ENCODE peak calls at places on chromosomes 11 and 22, in five cellular contexts. G is IMR-90, V is colonic mucosa, C is GM23248, Q is H7. M is an unnamed sample.

GRCh38 chr22:35043251-35043931 is 22.6 kb upstream of the ISX start:
- DNase-seq in G (no peak), V (no peak), C (peak), Q (peak), M (no peak)

GRCh38 chr22:49524362-49524761 is 303.3 kb downstream of the BRD1 start:
- DNase-seq in G (no peak), V (no peak), C (no peak), Q (no peak), M (no peak)

GRCh38 chr11:18731949-18732821 is 6.2 kb upstream of the IGSF22 start:
- DNase-seq in G (peak), V (peak), C (peak), Q (peak), M (peak)

GRCh38 chr11:9755561-9755960 is 91.7 kb downstream of the SWAP70 start:
- DNase-seq in G (peak), V (no peak), C (peak), Q (peak), M (no peak)

GRCh38 chr11:35464308-35464707 is 45.0 kb upstream of the SLC1A2 start:
- DNase-seq in G (no peak), V (no peak), C (peak), Q (peak), M (no peak)

GRCh38 chr11:129131361-129131760 is 60.8 kb downstream of the ARHGAP32 start:
- DNase-seq in G (no peak), V (no peak), C (no peak), Q (no peak), M (no peak)

GRCh38 chr11:46686886-46687810 is 13.3 kb downstream of the ARHGAP1 start:
- DNase-seq in G (peak), V (no peak), C (peak), Q (no peak), M (no peak)

GRCh38 chr11:100563541-100564280 is 123.4 kb upstream of the ARHGAP42 start:
- DNase-seq in G (peak), V (no peak), C (peak), Q (no peak), M (no peak)

GRCh38 chr22:17368727-17369552 is at the start of gene CECR2:
- DNase-seq in G (no peak), V (peak), C (no peak), Q (peak), M (peak)

GRCh38 chr11:134350381-134350780 is 18.6 kb downstream of the GLB1L2 start:
- DNase-seq in G (no peak), V (no peak), C (no peak), Q (no peak), M (no peak)

GRCh38 chr22:37212174-37212906 is at the start of gene SSTR3:
- DNase-seq in G (no peak), V (no peak), C (peak), Q (peak), M (no peak)

GRCh38 chr11:119210035-119210434 is 3.9 kb downstream of the CBL start:
- DNase-seq in G (no peak), V (no peak), C (no peak), Q (no peak), M (no peak)

GRCh38 chr22:46057206-46057605 is 80.2 kb upstream of the WNT7B start:
- DNase-seq in G (no peak), V (no peak), C (peak), Q (no peak), M (peak)

GRCh38 chr11:123253909-123254308 is 58.9 kb upstream of the CLMP start:
- DNase-seq in G (peak), V (no peak), C (peak), Q (no peak), M (no peak)

GRCh38 chr11:67439321-67440228 is 2.1 kb upstream of the PTPRCAP start:
- DNase-seq in G (no peak), V (peak), C (peak), Q (peak), M (no peak)

GRCh38 chr22:27416553-27417427 is 384.8 kb downstream of the MN1 start:
- DNase-seq in G (peak), V (no peak), C (peak), Q (peak), M (no peak)

GRCh38 chr22:47804281-47804680 is 1041.8 kb downstream of the TBC1D22A start:
- DNase-seq in G (no peak), V (no peak), C (no peak), Q (no peak), M (no peak)

GRCh38 chr22:48980918-48981317 is 846.8 kb downstream of the BRD1 start:
- DNase-seq in G (no peak), V (no peak), C (no peak), Q (no peak), M (no peak)

GRCh38 chr22:38707346-38707745 is 1.6 kb downstream of the GTPBP1 start:
- DNase-seq in G (peak), V (peak), C (peak), Q (no peak), M (no peak)

GRCh38 chr11:12687216-12687623 is 13.0 kb downstream of the TEAD1 start:
- DNase-seq in G (no peak), V (no peak), C (no peak), Q (no peak), M (no peak)

GRCh38 chr11:394034-394857 is at the start of gene PKP3:
- DNase-seq in G (peak), V (peak), C (peak), Q (peak), M (no peak)

GRCh38 chr11:13963169-13963948 is 836 bp downstream of the SPON1 start:
- DNase-seq in G (peak), V (peak), C (peak), Q (peak), M (peak)

GRCh38 chr11:1547467-1548098 is 24.5 kb downstream of the DUSP8 start:
- DNase-seq in G (no peak), V (no peak), C (no peak), Q (peak), M (no peak)

GRCh38 chr11:1545432-1545831 is 26.6 kb downstream of the DUSP8 start:
- DNase-seq in G (no peak), V (no peak), C (no peak), Q (no peak), M (no peak)

GRCh38 chr11:1546536-1547466 is 25.3 kb downstream of the DUSP8 start:
- DNase-seq in G (peak), V (peak), C (peak), Q (peak), M (no peak)

GRCh38 chr11:1544536-1544935 is 27.5 kb downstream of the DUSP8 start:
- DNase-seq in G (no peak), V (no peak), C (no peak), Q (no peak), M (no peak)

DNA sequence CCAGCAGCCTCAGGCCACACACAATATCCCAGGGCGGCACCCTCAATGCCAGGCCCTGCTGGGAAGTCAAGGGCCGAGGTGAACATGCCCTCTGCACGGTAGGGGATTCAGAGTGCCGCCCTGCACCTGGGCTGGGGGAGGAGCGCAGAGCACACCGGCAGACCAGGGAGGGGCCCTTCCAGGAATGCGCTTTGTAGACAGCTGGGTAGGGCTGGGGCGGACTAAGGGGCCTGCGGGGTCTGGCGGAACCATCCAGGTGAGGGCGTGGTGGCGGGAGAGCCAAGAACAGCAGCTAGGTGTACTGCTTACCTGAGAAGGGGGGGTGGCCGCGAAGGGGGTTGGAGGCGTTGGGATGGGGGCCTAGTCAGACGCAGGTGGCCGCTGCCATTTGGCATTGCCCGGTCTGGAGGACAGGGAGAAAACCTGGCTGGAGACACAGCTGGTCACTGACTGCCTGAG is 26.0 kb downstream of the DUSP8 start:
- DNase-seq in G (no peak), V (peak), C (no peak), Q (peak), M (no peak)
- H3K4me3 ChIP-seq in G (no peak), V (peak), C (no peak), Q (peak), M (no peak)

GRCh38 chr11:27363576-27364115 is 631 bp upstream of the CCDC34 start:
- DNase-seq in G (no peak), V (no peak), C (no peak), Q (no peak), M (no peak)

GRCh38 chr11:27362749-27363575 is at the start of gene CCDC34:
- DNase-seq in G (peak), V (peak), C (peak), Q (peak), M (peak)

GRCh38 chr11:27358306-27358705 is 4.7 kb downstream of the CCDC34 start:
- DNase-seq in G (no peak), V (no peak), C (peak), Q (no peak), M (no peak)

GRCh38 chr11:27357250-27357649 is 5.8 kb downstream of the CCDC34 start:
- DNase-seq in G (no peak), V (peak), C (no peak), Q (no peak), M (no peak)

DNA sequence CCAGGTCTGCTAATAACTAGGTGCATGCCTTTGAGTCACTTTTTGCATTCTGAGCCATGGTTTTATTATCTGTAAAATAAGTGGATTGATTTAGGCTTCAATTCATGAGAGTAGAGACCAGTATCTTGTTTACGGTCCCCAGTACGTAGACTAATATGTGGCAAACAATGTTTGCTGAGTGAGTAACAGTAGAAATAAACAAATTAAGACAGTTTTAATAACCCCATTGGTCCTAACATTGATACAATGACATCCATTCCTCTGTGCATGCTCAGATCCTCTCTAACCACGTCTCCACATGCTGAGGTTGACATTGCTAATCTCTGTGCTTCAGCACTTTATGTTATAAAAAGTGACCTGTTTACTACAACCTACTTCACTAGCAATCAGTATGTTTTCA is 983 bp downstream of the CCDC34 start:
- DNase-seq in G (no peak), V (no peak), C (peak), Q (no peak), M (no peak)
- H3K4me3 ChIP-seq in G (no peak), V (no peak), C (peak), Q (no peak), M (peak)

DNA sequence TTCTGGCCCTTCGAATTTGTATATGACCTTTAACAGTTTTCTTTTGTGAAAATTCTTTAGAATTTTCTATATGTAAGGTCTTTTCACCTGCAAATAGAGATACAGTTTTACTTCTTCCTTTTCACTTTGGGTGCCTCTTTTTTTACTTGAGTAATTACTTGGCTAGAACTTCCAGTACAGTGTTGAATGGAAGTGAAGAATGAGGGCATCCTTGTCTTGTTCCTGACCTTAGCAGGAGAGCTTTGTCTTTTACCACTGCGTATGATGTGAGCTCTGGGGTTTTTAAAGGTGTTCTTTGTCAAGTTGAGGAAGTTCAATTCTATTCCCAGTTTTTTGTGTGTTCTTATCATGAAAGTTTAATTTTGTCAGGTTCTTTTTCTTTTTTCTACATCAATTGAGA is 21.6 kb downstream of the ZFP91 start:
- DNase-seq in G (no peak), V (no peak), C (no peak), Q (no peak), M (no peak)
- H3K4me3 ChIP-seq in G (no peak), V (no peak), C (no peak), Q (no peak), M (no peak)

GRCh38 chr11:109998921-109999320 is 94.3 kb upstream of the ZC3H12C start:
- DNase-seq in G (no peak), V (no peak), C (no peak), Q (no peak), M (no peak)
- H3K4me3 ChIP-seq in G (no peak), V (no peak), C (no peak), Q (no peak), M (no peak)

GRCh38 chr11:81129618-81130017 is 1604.0 kb downstream of the FAM181B start:
- DNase-seq in G (no peak), V (no peak), C (no peak), Q (no peak), M (no peak)

GRCh38 chr11:81135570-81135969 is 1598.1 kb downstream of the FAM181B start:
- DNase-seq in G (no peak), V (no peak), C (no peak), Q (no peak), M (no peak)
- H3K4me3 ChIP-seq in G (no peak), V (no peak), C (no peak), Q (no peak), M (no peak)

GRCh38 chr11:128057786-128058395 is 529.5 kb downstream of the ETS1 start:
- DNase-seq in G (no peak), V (no peak), C (no peak), Q (no peak), M (no peak)

GRCh38 chr11:128055576-128056217 is 531.7 kb downstream of the ETS1 start:
- DNase-seq in G (no peak), V (no peak), C (no peak), Q (no peak), M (no peak)

GRCh38 chr11:128058580-128059208 is 528.7 kb downstream of the ETS1 start:
- DNase-seq in G (no peak), V (no peak), C (no peak), Q (no peak), M (no peak)

GRCh38 chr11:128052912-128053641 is 534.3 kb downstream of the ETS1 start:
- DNase-seq in G (peak), V (no peak), C (peak), Q (no peak), M (no peak)

DNA sequence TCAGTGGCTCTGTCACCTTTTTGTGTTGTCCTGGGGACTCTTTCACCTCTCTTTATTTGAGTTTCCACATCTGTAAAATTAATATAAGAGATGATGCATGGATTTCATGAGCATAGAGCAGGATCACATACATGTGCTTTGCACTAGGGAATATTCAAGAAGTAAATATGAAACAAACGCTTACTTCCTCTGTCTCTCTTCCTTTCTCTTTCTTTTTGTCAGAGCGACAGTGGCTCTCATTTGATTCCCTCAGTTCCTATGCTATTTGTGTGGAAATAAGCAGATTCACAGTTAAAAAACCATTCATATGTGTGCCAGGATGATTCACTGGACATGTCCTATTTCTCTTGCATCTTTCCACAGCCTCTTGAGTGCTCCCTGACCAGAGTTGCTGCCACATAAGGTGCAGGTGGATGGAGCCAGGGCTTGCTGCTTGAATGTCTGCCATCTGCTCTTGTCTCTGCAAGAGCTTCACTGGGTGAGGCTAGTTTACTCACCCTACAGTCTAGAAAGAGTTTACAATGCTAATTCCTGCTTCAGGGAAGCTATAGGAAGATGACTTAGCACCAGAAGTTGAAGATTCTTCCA is 532.9 kb downstream of the ETS1 start:
- DNase-seq in G (peak), V (no peak), C (peak), Q (no peak), M (no peak)
- H3K4me3 ChIP-seq in G (no peak), V (no peak), C (no peak), Q (no peak), M (no peak)

GRCh38 chr11:95443386-95443785 is 212.4 kb upstream of the SESN3 start:
- DNase-seq in G (no peak), V (no peak), C (no peak), Q (no peak), M (no peak)
- H3K4me3 ChIP-seq in G (no peak), V (no peak), C (no peak), Q (no peak), M (no peak)

GRCh38 chr22:21054046-21054713 is 8.4 kb downstream of the LRRC74B start:
- DNase-seq in G (no peak), V (no peak), C (no peak), Q (peak), M (no peak)

GRCh38 chr22:21054714-21055563 is 9.2 kb downstream of the LRRC74B start:
- DNase-seq in G (no peak), V (no peak), C (no peak), Q (no peak), M (no peak)

GRCh38 chr22:21052715-21053459 is 7.1 kb downstream of the LRRC74B start:
- DNase-seq in G (no peak), V (no peak), C (no peak), Q (no peak), M (no peak)

GRCh38 chr22:21055880-21056319 is 10.2 kb downstream of the LRRC74B start:
- DNase-seq in G (no peak), V (no peak), C (no peak), Q (peak), M (no peak)

GRCh38 chr22:21055564-21055834 is 9.8 kb downstream of the LRRC74B start:
- DNase-seq in G (no peak), V (no peak), C (no peak), Q (no peak), M (no peak)
- H3K4me3 ChIP-seq in G (no peak), V (no peak), C (no peak), Q (no peak), M (no peak)

DNA sequence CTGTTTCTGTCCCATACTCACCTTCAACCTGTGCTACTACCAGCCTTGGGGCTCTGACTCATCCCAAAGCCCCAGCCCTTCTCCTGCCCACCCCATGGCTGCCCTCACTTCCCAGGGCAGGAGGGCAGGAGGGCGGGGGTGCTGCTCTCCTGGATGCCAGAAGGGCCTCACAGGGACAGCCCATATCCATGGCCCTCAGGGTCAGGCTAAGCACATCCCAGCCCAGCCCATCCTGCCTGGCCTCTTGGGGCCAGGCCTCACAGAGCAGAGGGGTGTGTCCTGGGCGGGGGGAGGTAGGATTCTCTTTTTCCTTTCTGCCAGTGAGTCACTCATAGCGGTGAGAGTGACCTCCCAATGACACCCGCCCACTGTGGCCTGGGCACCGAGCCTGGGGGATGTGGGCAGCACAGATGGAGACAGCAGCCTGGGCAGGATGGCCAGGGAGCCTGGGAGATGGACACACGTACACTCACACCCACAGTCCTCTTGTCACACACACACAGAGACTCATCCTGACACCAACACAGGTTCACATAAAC is 2.4 kb downstream of the LTBP3 start:
- DNase-seq in G (peak), V (peak), C (peak), Q (no peak), M (peak)
- H3K4me3 ChIP-seq in G (no peak), V (no peak), C (peak), Q (no peak), M (peak)

DNA sequence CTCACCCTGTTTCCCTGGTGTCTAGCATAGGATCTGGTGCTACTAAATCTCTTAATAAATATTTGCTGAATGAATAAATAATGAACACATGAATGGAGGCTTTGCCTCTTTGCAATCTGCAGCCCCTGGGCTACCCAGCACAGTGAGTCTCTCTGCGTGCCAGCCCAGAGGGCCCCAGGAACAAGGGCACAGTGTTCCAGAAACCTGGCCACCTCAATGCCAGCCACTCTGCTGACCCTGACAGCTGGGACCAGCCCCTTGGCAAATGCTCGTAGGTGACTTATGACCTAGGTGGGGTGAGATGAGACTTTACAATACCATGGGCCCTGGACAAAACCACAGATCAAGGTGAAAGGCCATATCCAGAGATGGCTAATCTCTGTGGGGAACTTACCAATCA is 31.6 kb downstream of the UQCR10 start:
- DNase-seq in G (no peak), V (no peak), C (no peak), Q (no peak), M (peak)
- H3K4me3 ChIP-seq in G (no peak), V (no peak), C (peak), Q (no peak), M (peak)

M was measured in left ventricle myocardium inferior.